ENCODE peak calls at places on chromosomes 13 and 19, in four cellular contexts. X is activated naive CD4-positive, alpha-beta T cell treated with anti-CD3 and anti-CD28 coated beads, Interleukin-2, amount 10 ng/mL, durations not matched to agents 7 days and 5 days; J is anterior cingulate cortex; G is G401. S is an unnamed sample.

GRCh38 chr19:46859637-46860124 is 1.1 kb upstream of the ARHGAP35 start:
- DNase-seq in X (no peak), J (no peak), G (no peak), S (no peak)

GRCh38 chr19:10603084-10603872 is 16.2 kb upstream of the AP1M2 start:
- DNase-seq in X (peak; percentile 93), J (no peak), G (no peak), S (no peak)

GRCh38 chr13:84980571-84980970 is 818.6 kb downstream of the SLITRK6 start:
- DNase-seq in X (no peak), J (no peak), G (no peak), S (no peak)

GRCh38 chr19:2461751-2462634 is 5.2 kb upstream of the LMNB2 start:
- DNase-seq in X (peak; percentile 84), J (no peak), G (peak; percentile 46), S (peak; percentile 70)

GRCh38 chr19:40822161-40822560 is 23.2 kb downstream of the EGLN2 start:
- DNase-seq in X (no peak), J (no peak), G (no peak), S (no peak)

GRCh38 chr19:4748589-4748988 is 24.9 kb upstream of the DPP9 start:
- DNase-seq in X (no peak), J (no peak), G (no peak), S (no peak)

GRCh38 chr13:100333141-100333540 is 244.2 kb downstream of the PCCA start:
- DNase-seq in X (no peak), J (no peak), G (peak; percentile 64), S (no peak)

GRCh38 chr19:6343462-6343861 is 10.1 kb upstream of the ACER1 start:
- DNase-seq in X (no peak), J (no peak), G (no peak), S (no peak)

GRCh38 chr13:110387451-110388140 is 80.5 kb downstream of the COL4A2 start:
- DNase-seq in X (peak; percentile 35), J (no peak), G (no peak), S (no peak)

GRCh38 chr19:7673995-7674667 is 2.8 kb upstream of the MCEMP1 start:
- DNase-seq in X (peak; percentile 55), J (peak; percentile 54), G (peak; percentile 24), S (peak; percentile 85)

GRCh38 chr19:19321143-19321577 is 531 bp downstream of the MAU2 start:
- DNase-seq in X (no peak), J (no peak), G (no peak), S (no peak)

GRCh38 chr19:44876930-44877530 is 14.0 kb upstream of the TOMM40 start:
- DNase-seq in X (no peak), J (no peak), G (no peak), S (no peak)

GRCh38 chr13:80945328-80945727 is 604.4 kb upstream of the SPRY2 start:
- DNase-seq in X (no peak), J (peak; percentile 68), G (no peak), S (no peak)

GRCh38 chr13:46057251-46058015 is 4.9 kb upstream of the ZC3H13 start:
- DNase-seq in X (no peak), J (no peak), G (no peak), S (no peak)

GRCh38 chr19:19113040-19113541 is 25.2 kb downstream of the TMEM161A start:
- DNase-seq in X (no peak), J (no peak), G (peak; percentile 17), S (no peak)

GRCh38 chr19:14003279-14004051 is 2.7 kb downstream of the RFX1 start:
- DNase-seq in X (peak; percentile 36), J (no peak), G (no peak), S (no peak)

GRCh38 chr13:25847145-25847544 is 204.7 kb downstream of the SHISA2 start:
- DNase-seq in X (peak; percentile 38), J (no peak), G (no peak), S (no peak)

GRCh38 chr13:112754281-112755025 is 64.6 kb downstream of the ATP11A start:
- DNase-seq in X (no peak), J (no peak), G (no peak), S (no peak)

GRCh38 chr19:37986048-37986750 is 79.2 kb downstream of the SIPA1L3 start:
- DNase-seq in X (peak; percentile 23), J (no peak), G (no peak), S (no peak)